ENCODE peak calls at places on chromosomes 12 and 14, in five cellular contexts. V, K, H, U and Y are unnamed samples.

GRCh38 chr12:52355181-52355580 is 12.1 kb downstream of the KRT85 start:
- DNase-seq in V (no peak), K (no peak), H (no peak), U (no peak), Y (no peak)

GRCh38 chr14:50790568-50790967 is 40.4 kb downstream of the NIN start:
- DNase-seq in V (no peak), K (no peak), H (peak), U (no peak), Y (no peak)

GRCh38 chr12:66063976-66064375 is 66.6 kb downstream of the LLPH start:
- DNase-seq in V (no peak), K (no peak), H (no peak), U (no peak), Y (no peak)

GRCh38 chr14:38405851-38406630 is 150.1 kb upstream of the CLEC14A start:
- DNase-seq in V (no peak), K (no peak), H (no peak), U (peak), Y (no peak)

GRCh38 chr12:76470028-76470939 is 89.3 kb downstream of the OSBPL8 start:
- DNase-seq in V (no peak), K (no peak), H (peak), U (peak), Y (peak)

GRCh38 chr14:53638966-53639365 is 317.7 kb downstream of the BMP4 start:
- DNase-seq in V (no peak), K (no peak), H (no peak), U (no peak), Y (no peak)

GRCh38 chr12:48177985-48178384 is 5.5 kb upstream of the CCDC184 start:
- DNase-seq in V (no peak), K (no peak), H (no peak), U (no peak), Y (no peak)

GRCh38 chr14:58100735-58101368 is 51.2 kb downstream of the ARMH4 start:
- DNase-seq in V (no peak), K (no peak), H (no peak), U (no peak), Y (no peak)

GRCh38 chr12:49868952-49869815 is 26.3 kb upstream of the BCDIN3D start:
- DNase-seq in V (no peak), K (no peak), H (no peak), U (peak), Y (no peak)

GRCh38 chr12:49616533-49617219 is 6.7 kb upstream of the PRPF40B start:
- DNase-seq in V (no peak), K (no peak), H (no peak), U (no peak), Y (no peak)

GRCh38 chr14:90281766-90282165 is 25.4 kb downstream of the PSMC1 start:
- DNase-seq in V (no peak), K (no peak), H (no peak), U (no peak), Y (no peak)

GRCh38 chr14:76848879-76849278 is 22.7 kb downstream of the LRRC74A start:
- DNase-seq in V (no peak), K (no peak), H (no peak), U (peak), Y (no peak)

GRCh38 chr12:25119020-25119419 is 75.9 kb downstream of the DNAI7 start:
- DNase-seq in V (no peak), K (no peak), H (peak), U (no peak), Y (no peak)

GRCh38 chr12:62606654-62607053 is 140.0 kb downstream of the MON2 start:
- DNase-seq in V (no peak), K (no peak), H (no peak), U (no peak), Y (no peak)

GRCh38 chr14:77190977-77191376 is 9.4 kb downstream of the TMEM63C start:
- DNase-seq in V (no peak), K (no peak), H (no peak), U (no peak), Y (no peak)

GRCh38 chr14:38137005-38137404 is 70.7 kb upstream of the SSTR1 start:
- DNase-seq in V (no peak), K (no peak), H (no peak), U (no peak), Y (no peak)

GRCh38 chr12:55816876-55817351 is 610 bp downstream of the SARNP start:
- DNase-seq in V (no peak), K (no peak), H (no peak), U (peak), Y (no peak)

GRCh38 chr14:89303452-89304435 is 113.3 kb downstream of the FOXN3 start:
- DNase-seq in V (no peak), K (no peak), H (peak), U (peak), Y (no peak)

GRCh38 chr14:89314274-89314673 is 102.8 kb downstream of the FOXN3 start:
- DNase-seq in V (no peak), K (no peak), H (no peak), U (no peak), Y (no peak)

GRCh38 chr12:120783197-120783596 is 57.6 kb downstream of the ACADS start:
- DNase-seq in V (no peak), K (no peak), H (no peak), U (no peak), Y (peak)

GRCh38 chr14:101853455-101854018 is 92.0 kb downstream of the PPP2R5C start:
- DNase-seq in V (no peak), K (no peak), H (no peak), U (no peak), Y (no peak)

GRCh38 chr12:29930503-29930902 is 146.8 kb upstream of the TMTC1 start:
- DNase-seq in V (no peak), K (no peak), H (no peak), U (no peak), Y (no peak)

GRCh38 chr14:24215495-24216344 is at the start of gene MDP1:
- DNase-seq in V (peak), K (peak), H (peak), U (peak), Y (peak)

GRCh38 chr12:121114806-121115205 is 17.9 kb upstream of the P2RX7 start:
- DNase-seq in V (no peak), K (no peak), H (no peak), U (no peak), Y (no peak)

GRCh38 chr14:67668559-67668958 is 5.9 kb downstream of the VTI1B start:
- DNase-seq in V (no peak), K (no peak), H (peak), U (no peak), Y (no peak)

GRCh38 chr12:116196226-116196625 is 81.3 kb downstream of the MED13L start:
- DNase-seq in V (no peak), K (no peak), H (peak), U (no peak), Y (no peak)

GRCh38 chr12:15581006-15581405 is 208.2 kb downstream of the EPS8 start:
- DNase-seq in V (no peak), K (no peak), H (no peak), U (no peak), Y (no peak)

GRCh38 chr14:89011327-89011726 is 186.9 kb downstream of the TTC8 start:
- DNase-seq in V (no peak), K (no peak), H (no peak), U (no peak), Y (no peak)

GRCh38 chr12:53659011-53659551 is 16.8 kb downstream of the ATP5MC2 start:
- DNase-seq in V (no peak), K (no peak), H (no peak), U (no peak), Y (peak)

GRCh38 chr12:113146999-113147398 is 2.5 kb upstream of the CFAP73 start:
- DNase-seq in V (no peak), K (no peak), H (no peak), U (no peak), Y (no peak)

GRCh38 chr12:108667349-108667748 is 33.7 kb upstream of the SELPLG start:
- DNase-seq in V (no peak), K (no peak), H (peak), U (no peak), Y (no peak)

GRCh38 chr12:63955831-63956685 is 111.6 kb downstream of the SRGAP1 start:
- DNase-seq in V (no peak), K (no peak), H (peak), U (no peak), Y (peak)

GRCh38 chr14:59101441-59101840 is 87.0 kb upstream of the DAAM1 start:
- DNase-seq in V (no peak), K (no peak), H (no peak), U (no peak), Y (no peak)

GRCh38 chr14:53047302-53047701 is 96.5 kb upstream of the FERMT2 start:
- DNase-seq in V (no peak), K (no peak), H (no peak), U (peak), Y (no peak)

GRCh38 chr12:58841058-58841798 is 79.1 kb downstream of the LRIG3 start:
- DNase-seq in V (no peak), K (no peak), H (no peak), U (no peak), Y (no peak)

GRCh38 chr14:100410056-100410565 is 87.0 kb downstream of the SLC25A47 start:
- DNase-seq in V (no peak), K (no peak), H (no peak), U (no peak), Y (peak)

GRCh38 chr12:68378859-68379628 is 46.9 kb upstream of the MDM1 start:
- DNase-seq in V (no peak), K (no peak), H (no peak), U (no peak), Y (no peak)